ENCODE peak calls at places on chromosomes 13 and 19, in four cellular contexts. U is Karpas-422; T is stimulated activated CD4-positive, alpha-beta T cell treated with anti-CD3 and anti-CD28 coated beads, Interleukin-12 subunit alpha, Interleukin-12 subunit beta, amount 100 ng/mL, for 48 hours; F is EL. N is an unnamed sample.

GRCh38 chr19:38932425-38933179 is 1.9 kb downstream of the MRPS12 start:
- DNase-seq in F (peak), U (peak), T (no peak), N (no peak)

GRCh38 chr13:107883561-107884175 is 331.7 kb downstream of the LIG4 start:
- DNase-seq in U (no peak), T (no peak), F (no peak), N (peak)

GRCh38 chr13:85724554-85725432 is 74.4 kb downstream of the SLITRK6 start:
- DNase-seq in U (no peak), T (no peak), F (no peak), N (no peak)

GRCh38 chr13:109859216-109859835 is 72.9 kb upstream of the IRS2 start:
- DNase-seq in T (no peak), U (no peak), F (no peak), N (no peak)

GRCh38 chr13:63902141-63902540 is 2486.5 kb upstream of the PCDH20 start:
- DNase-seq in U (no peak), T (no peak), F (no peak), N (no peak)

GRCh38 chr19:44539236-44539819 is 9.9 kb upstream of the CEACAM20 start:
- DNase-seq in F (peak), U (no peak), T (no peak), N (peak)

GRCh38 chr19:1104452-1105216 is 840 bp downstream of the GPX4 start:
- DNase-seq in U (peak), F (peak), T (peak), N (peak)

GRCh38 chr13:98541701-98542203 is 35.2 kb downstream of the STK24 start:
- DNase-seq in U (no peak), T (no peak), F (peak), N (no peak)

GRCh38 chr13:23965346-23965745 is 68.0 kb upstream of the C1QTNF9B start:
- DNase-seq in T (no peak), U (no peak), F (no peak), N (no peak)

GRCh38 chr13:109938255-109938936 is 152.0 kb upstream of the IRS2 start:
- DNase-seq in T (no peak), U (no peak), F (peak), N (peak)

GRCh38 chr19:56142087-56142787 is 1.1 kb downstream of the ZNF444 start:
- DNase-seq in F (no peak), U (no peak), T (no peak), N (no peak)

GRCh38 chr19:35756373-35757230 is at the start of gene HSPB6:
- DNase-seq in T (no peak), U (no peak), F (peak), N (no peak)

GRCh38 chr19:2969104-2969504 is 8.3 kb upstream of the TLE6 start:
- DNase-seq in F (no peak), T (no peak), U (no peak), N (no peak)

GRCh38 chr13:34678154-34678553 is 263.9 kb upstream of the NBEA start:
- DNase-seq in U (no peak), T (no peak), F (peak), N (peak)

GRCh38 chr13:52599037-52599852 is 43.0 kb upstream of the HNRNPA1L2 start:
- DNase-seq in U (no peak), F (peak), T (no peak), N (no peak)

GRCh38 chr19:8468124-8468523 is 23.3 kb downstream of the HNRNPM start:
- DNase-seq in F (no peak), T (no peak), U (no peak), N (no peak)

GRCh38 chr13:35231426-35231825 is 245.1 kb downstream of the MAB21L1 start:
- DNase-seq in T (no peak), F (no peak), U (no peak), N (no peak)

GRCh38 chr13:43804461-43805070 is 17.8 kb upstream of the ENOX1 start:
- DNase-seq in F (peak), T (no peak), U (peak), N (peak)

GRCh38 chr13:98233127-98233526 is 56.1 kb upstream of the RNF113B start:
- DNase-seq in U (no peak), T (no peak), F (no peak), N (no peak)

GRCh38 chr13:32745509-32745908 is 159.3 kb downstream of the PDS5B start:
- DNase-seq in F (no peak), U (no peak), T (no peak), N (no peak)

GRCh38 chr19:19260417-19260816 is 12.7 kb downstream of the TM6SF2 start:
- DNase-seq in U (no peak), F (no peak), T (no peak), N (no peak)

GRCh38 chr19:33868076-33868735 is 71.5 kb downstream of the KCTD15 start:
- DNase-seq in F (no peak), T (no peak), U (no peak), N (no peak)

N was measured in NCI-H226.